ENCODE peak calls at places on chromosomes 6 and 20, in seven cellular contexts. E is adipocyte; J is cardiac muscle cell; R is tibial artery; Y is pancreas; Z is naive thymus-derived CD4-positive, alpha-beta T cell; O is neuronal stem cell. M is an unnamed sample.
A peak's percentile ranks its signal among the peaks of the same experiment; 100 is the strongest.

GRCh38 chr20:52039746-52040145 is 151.8 kb downstream of the ZFP64 start:
- DNase-seq in Y (no peak), Z (no peak), R (no peak), O (no peak), J (no peak), E (no peak), M (no peak)

GRCh38 chr20:9478801-9479200 is 35.6 kb upstream of the LAMP5 start:
- DNase-seq in R (no peak), J (no peak), O (no peak), Y (no peak), Z (no peak), E (peak; percentile 23), M (no peak)

GRCh38 chr6:152054441-152054840 is 247.0 kb downstream of the ESR1 start:
- DNase-seq in E (peak; percentile 15), O (no peak), Z (no peak), R (no peak), Y (no peak), J (no peak), M (no peak)

GRCh38 chr6:135053433-135053832 is 1.2 kb downstream of the HBS1L start:
- DNase-seq in R (no peak), J (no peak), O (no peak), E (no peak), Y (no peak), Z (no peak), M (no peak)

GRCh38 chr6:6790891-6791290 is 202.4 kb downstream of the LY86 start:
- DNase-seq in E (no peak), R (no peak), J (no peak), Z (no peak), Y (no peak), O (no peak), M (no peak)

GRCh38 chr6:69732640-69733039 is 64.2 kb downstream of the LMBRD1 start:
- DNase-seq in E (peak; percentile 60), R (no peak), Y (no peak), O (no peak), J (peak; percentile 38), Z (no peak), M (peak; percentile 13)

GRCh38 chr6:35496036-35496850 is 636 bp downstream of the TEAD3 start:
- DNase-seq in J (peak; percentile 43), O (peak; percentile 59), Z (no peak), R (peak; percentile 83), E (peak; percentile 73), Y (peak; percentile 62), M (no peak)

GRCh38 chr6:5146396-5146795 is 61.3 kb downstream of the PPP1R3G start:
- DNase-seq in R (no peak), E (no peak), O (no peak), Z (no peak), Y (no peak), J (no peak), M (no peak)

GRCh38 chr20:14288341-14289330 is 48.8 kb downstream of the FLRT3 start:
- DNase-seq in Y (no peak), J (no peak), Z (no peak), O (no peak), R (no peak), E (peak; percentile 24), M (peak; percentile 54)

GRCh38 chr6:137517404-137517803 is 23.2 kb upstream of the OLIG3 start:
- DNase-seq in R (no peak), O (no peak), Y (no peak), Z (no peak), E (no peak), J (no peak), M (no peak)

GRCh38 chr20:52201395-52201794 is 9.8 kb upstream of the ZFP64 start:
- DNase-seq in R (no peak), E (no peak), O (no peak), J (no peak), Y (no peak), Z (no peak), M (no peak)

GRCh38 chr6:112282217-112282616 is 27.9 kb upstream of the LAMA4 start:
- DNase-seq in J (peak; percentile 79), E (peak; percentile 92), Y (no peak), Z (no peak), O (no peak), R (peak; percentile 73), M (no peak)

GRCh38 chr20:19740503-19740902 is 17.6 kb upstream of the RIN2 start:
- DNase-seq in J (no peak), E (no peak), Z (no peak), R (no peak), O (no peak), Y (no peak), M (no peak)

GRCh38 chr20:19741914-19742313 is 16.1 kb upstream of the RIN2 start:
- DNase-seq in E (peak; percentile 69), Z (no peak), O (no peak), Y (no peak), R (no peak), J (no peak), M (no peak)

GRCh38 chr20:19738936-19739335 is 19.1 kb upstream of the RIN2 start:
- DNase-seq in Z (no peak), O (no peak), R (no peak), J (no peak), Y (no peak), E (no peak), M (no peak)

GRCh38 chr20:19737025-19737424 is 21.0 kb upstream of the RIN2 start:
- DNase-seq in Z (no peak), R (no peak), E (peak; percentile 69), Y (no peak), O (no peak), J (peak; percentile 70), M (peak; percentile 56)

GRCh38 chr20:19739351-19739750 is 18.7 kb upstream of the RIN2 start:
- DNase-seq in R (no peak), Z (no peak), O (no peak), E (no peak), Y (no peak), J (no peak), M (no peak)
- H3K4me1 ChIP-seq in R (peaks cover 3% of the 10 kb centered on the region), Z (no peaks in the 10 kb centered on the region), O (peaks cover 25% of the 10 kb centered on the region), E (peaks cover 43% of the 10 kb centered on the region), Y (peaks cover 3% of the 10 kb centered on the region), J (peaks cover 25% of the 10 kb centered on the region), M (peaks cover 18% of the 10 kb centered on the region)

GRCh38 chr20:40691566-40692239 is 2.7 kb upstream of the MAFB start:
- DNase-seq in Z (no peak), R (no peak), Y (no peak), E (no peak), J (no peak), O (no peak), M (no peak)

GRCh38 chr20:40692240-40693011 is 3.4 kb upstream of the MAFB start:
- DNase-seq in O (no peak), Y (no peak), Z (no peak), J (no peak), R (no peak), E (no peak), M (no peak)

GRCh38 chr20:40689100-40689942 is at the start of gene MAFB:
- DNase-seq in R (peak; percentile 97), Z (no peak), Y (peak; percentile 93), E (peak; percentile 94), O (peak; percentile 91), J (peak; percentile 98), M (no peak)

GRCh38 chr20:40689943-40690835 is 1.2 kb upstream of the MAFB start:
- DNase-seq in R (peak; percentile 96), J (peak; percentile 93), E (peak; percentile 96), Z (no peak), Y (peak; percentile 93), O (peak; percentile 90), M (peak; percentile 17)

DNA sequence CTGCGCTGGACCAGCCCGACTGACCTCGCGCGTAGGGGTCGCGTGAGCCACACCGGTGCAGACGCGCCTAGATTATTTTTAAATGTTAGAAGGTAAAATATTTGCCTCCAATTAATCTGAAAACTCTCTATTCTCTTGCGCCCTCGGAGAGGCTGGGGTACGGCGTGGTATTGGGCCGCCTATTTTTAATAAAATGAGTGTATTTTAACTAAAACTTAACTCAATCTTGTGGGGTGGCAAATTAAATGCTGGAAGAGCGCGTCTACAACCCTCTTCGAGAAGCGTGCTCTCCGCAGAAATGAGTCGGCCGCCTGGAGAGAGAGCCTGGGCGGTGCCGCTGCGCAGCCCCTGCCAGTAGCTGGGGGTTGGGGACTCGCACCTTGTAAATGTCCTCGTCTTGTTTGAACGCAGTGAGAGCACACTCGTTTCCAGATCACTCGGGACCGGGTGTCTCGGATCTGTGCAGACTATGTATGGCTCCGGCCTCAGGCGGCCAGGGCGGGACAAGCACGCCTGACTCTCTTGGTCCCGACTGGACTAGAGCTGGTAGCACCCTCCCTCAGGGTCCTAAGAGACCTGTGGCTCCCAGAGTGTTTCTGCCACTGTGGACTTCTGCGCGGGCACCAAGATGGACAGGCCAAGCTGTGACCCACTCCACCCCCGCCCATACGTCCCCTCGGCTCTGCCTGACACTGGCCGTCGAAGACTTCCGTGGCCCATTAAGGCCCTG is 2.0 kb upstream of the MAFB start:
- DNase-seq in R (no peak), J (no peak), Z (no peak), E (no peak), O (no peak), Y (no peak), M (no peak)
- H3K4me1 ChIP-seq in R (no peaks in the 10 kb centered on the region), J (peaks cover 6% of the 10 kb centered on the region), Z (no peaks in the 10 kb centered on the region), E (peaks cover 4% of the 10 kb centered on the region), O (peaks cover 6% of the 10 kb centered on the region), Y (peaks cover 4% of the 10 kb centered on the region), M (no peaks in the 10 kb centered on the region)

DNA sequence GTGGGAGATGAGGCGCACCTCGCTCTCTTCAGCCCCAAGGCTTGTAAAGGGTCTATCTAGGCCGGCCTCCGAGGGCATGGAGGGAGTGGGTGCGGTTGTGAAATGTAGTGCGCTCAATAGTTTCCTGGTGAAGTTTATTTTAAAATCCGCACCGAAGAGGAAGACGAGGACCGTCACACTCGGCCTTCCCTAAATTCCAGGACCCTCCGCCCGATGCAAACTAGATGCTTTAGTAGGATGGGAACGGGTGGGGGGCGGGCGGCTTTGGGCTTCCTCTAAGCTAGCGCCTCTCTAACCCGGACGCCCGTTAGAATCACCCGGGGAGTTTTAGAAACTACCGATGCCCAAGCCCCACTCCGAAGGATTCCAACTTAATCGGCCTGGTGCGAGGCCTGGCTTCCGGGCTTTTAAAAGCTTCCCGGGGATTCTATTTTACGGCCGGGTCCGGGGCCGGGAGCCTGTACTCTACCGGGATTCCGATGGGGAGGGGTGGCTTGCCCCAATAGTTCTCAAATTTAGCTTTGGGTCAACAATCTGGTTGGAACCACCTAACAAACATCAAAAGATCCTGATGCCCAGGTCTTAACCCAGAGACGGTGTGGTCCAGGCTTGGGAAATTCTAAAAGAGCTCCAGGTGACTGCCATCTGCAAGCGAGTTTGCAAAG is 548 bp upstream of the BCAS4 start:
- DNase-seq in J (no peak), O (no peak), Z (no peak), R (no peak), Y (no peak), E (no peak), M (no peak)
- H3K4me1 ChIP-seq in J (peaks cover 8% of the 10 kb centered on the region), O (peaks cover 9% of the 10 kb centered on the region), Z (peaks cover 11% of the 10 kb centered on the region), R (no peaks in the 10 kb centered on the region), Y (peaks cover 7% of the 10 kb centered on the region), E (peaks cover 16% of the 10 kb centered on the region), M (peaks cover 41% of the 10 kb centered on the region)

DNA sequence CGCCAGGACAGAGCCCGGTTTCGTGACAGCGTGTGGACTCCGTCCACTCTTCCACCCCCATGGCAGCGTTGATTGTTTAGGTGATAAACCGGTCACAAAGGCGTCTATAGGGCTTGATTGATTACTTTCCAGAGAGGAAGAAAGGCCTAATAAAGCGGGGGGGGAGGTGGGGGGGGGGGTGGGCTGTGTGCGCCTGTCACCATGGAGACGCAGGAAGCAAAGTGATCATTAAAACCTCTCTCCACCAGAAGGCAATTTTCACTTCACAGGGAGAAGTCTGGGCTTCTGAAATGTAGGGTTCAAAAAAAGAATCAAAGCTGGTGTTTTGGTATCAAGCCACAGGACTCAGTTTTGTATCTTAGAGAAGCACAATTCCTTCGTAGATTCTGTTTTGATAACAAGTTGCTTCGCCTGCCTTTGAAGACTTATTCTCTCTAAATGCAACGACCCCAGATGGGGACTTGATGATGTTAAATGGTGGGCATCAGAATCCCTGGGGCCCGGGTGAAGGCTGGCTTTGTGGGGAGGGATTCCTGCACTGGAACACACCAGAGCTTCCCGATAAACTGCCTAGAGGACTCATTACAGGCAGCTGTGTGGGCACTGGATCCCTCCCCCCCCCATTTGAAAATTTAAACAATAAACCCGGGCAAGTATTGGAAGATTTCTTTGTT is 1.5 kb downstream of the PHACTR3 start:
- DNase-seq in Z (no peak), J (no peak), Y (no peak), O (no peak), E (no peak), R (no peak), M (no peak)
- H3K4me1 ChIP-seq in Z (no peaks in the 10 kb centered on the region), J (no peaks in the 10 kb centered on the region), Y (no peaks in the 10 kb centered on the region), O (no peaks in the 10 kb centered on the region), E (no peaks in the 10 kb centered on the region), R (no peaks in the 10 kb centered on the region), M (no peaks in the 10 kb centered on the region)